ENCODE peak calls at places on chromosomes 1 and 21, in six cellular contexts. K is fibroblast of lung, V is stomach, Y is tibial nerve, X is prostate gland, A is A549. H is an unnamed sample.

GRCh38 chr1:243575070-243575469 is 275.0 kb downstream of the AKT3 start:
- DNase-seq in K (peak; percentile 42), V (no peak), Y (no peak), X (no peak), A (no peak), H (no peak)

GRCh38 chr1:234375672-234376071 is 2.4 kb downstream of the COA6 start:
- DNase-seq in K (no peak), V (no peak), Y (no peak), X (no peak), A (no peak), H (no peak)

GRCh38 chr21:42684109-42684916 is 30.9 kb downstream of the PDE9A start:
- DNase-seq in K (no peak), V (no peak), Y (no peak), X (no peak), A (no peak), H (no peak)

GRCh38 chr1:164137273-164137947 is 421.6 kb upstream of the PBX1 start:
- DNase-seq in K (no peak), V (no peak), Y (no peak), X (no peak), A (no peak), H (no peak)

GRCh38 chr1:154171880-154172279 is 17.0 kb upstream of the NUP210L start:
- DNase-seq in K (no peak), V (no peak), Y (no peak), X (no peak), A (no peak), H (no peak)

GRCh38 chr1:153348511-153349362 is at the start of gene PGLYRP4:
- DNase-seq in K (no peak), V (no peak), Y (no peak), X (no peak), A (no peak), H (no peak)

GRCh38 chr21:25396135-25396711 is 211.1 kb downstream of the MRPL39 start:
- DNase-seq in K (no peak), V (no peak), Y (no peak), X (no peak), A (no peak), H (no peak)

GRCh38 chr21:42578761-42579415 is 65.2 kb downstream of the SLC37A1 start:
- DNase-seq in K (no peak), V (no peak), Y (no peak), X (no peak), A (no peak), H (no peak)

GRCh38 chr1:212814989-212815388 is 23.3 kb downstream of the TATDN3 start:
- DNase-seq in K (peak; percentile 25), V (no peak), Y (no peak), X (peak; percentile 13), A (no peak), H (peak; percentile 47)

GRCh38 chr21:14382486-14382834 is 486 bp downstream of the HSPA13 start:
- DNase-seq in K (peak; percentile 43), V (no peak), Y (no peak), X (no peak), A (no peak), H (peak; percentile 3)

GRCh38 chr1:230827081-230827681 is 41.1 kb downstream of the C1orf198 start:
- DNase-seq in K (peak; percentile 84), V (no peak), Y (peak; percentile 61), X (no peak), A (no peak), H (no peak)

GRCh38 chr1:218346391-218347204 is 1.5 kb downstream of the TGFB2 start:
- DNase-seq in K (peak; percentile 44), V (no peak), Y (no peak), X (no peak), A (no peak), H (peak; percentile 32)

GRCh38 chr1:54986025-54986424 is 5.6 kb downstream of the TMEM61 start:
- DNase-seq in K (no peak), V (no peak), Y (no peak), X (no peak), A (no peak), H (no peak)

GRCh38 chr1:21338568-21339401 is 48.5 kb upstream of the ECE1 start:
- DNase-seq in K (peak; percentile 97), V (peak; percentile 89), Y (peak; percentile 72), X (peak; percentile 87), A (no peak), H (peak; percentile 41)

GRCh38 chr1:35641233-35641866 is at the start of gene PSMB2:
- DNase-seq in K (peak; percentile 95), V (peak; percentile 98), Y (peak; percentile 95), X (peak; percentile 95), A (peak; percentile 79), H (peak; percentile 95)

GRCh38 chr1:30637183-30637969 is 86.0 kb downstream of the MATN1 start:
- DNase-seq in K (no peak), V (no peak), Y (no peak), X (no peak), A (no peak), H (no peak)

GRCh38 chr1:172763088-172763487 is 104.2 kb downstream of the FASLG start:
- DNase-seq in K (no peak), V (no peak), Y (no peak), X (no peak), A (no peak), H (no peak)

GRCh38 chr1:110324667-110325066 is 14.5 kb upstream of the RBM15 start:
- DNase-seq in K (no peak), V (no peak), Y (no peak), X (no peak), A (no peak), H (no peak)

GRCh38 chr1:49106438-49106837 is 329.7 kb upstream of the BEND5 start:
- DNase-seq in K (no peak), V (no peak), Y (no peak), X (no peak), A (no peak), H (no peak)

GRCh38 chr1:210373878-210374599 is 45.3 kb downstream of the HHAT start:
- DNase-seq in K (peak; percentile 85), V (peak; percentile 52), Y (no peak), X (no peak), A (peak; percentile 80), H (peak; percentile 93)

GRCh38 chr1:218813247-218813646 is 360.4 kb upstream of the LYPLAL1 start:
- DNase-seq in K (peak; percentile 67), V (no peak), Y (no peak), X (no peak), A (no peak), H (no peak)

GRCh38 chr1:64019818-64020217 is 183.6 kb upstream of the UBE2U start:
- DNase-seq in K (peak; percentile 76), V (peak; percentile 41), Y (no peak), X (no peak), A (no peak), H (no peak)

GRCh38 chr1:218775476-218776170 is 398.1 kb upstream of the LYPLAL1 start:
- DNase-seq in K (peak; percentile 9), V (no peak), Y (no peak), X (no peak), A (no peak), H (no peak)

GRCh38 chr1:76867342-76868130 is at the start of gene ST6GALNAC5:
- DNase-seq in K (peak; percentile 38), V (no peak), Y (no peak), X (no peak), A (peak; percentile 30), H (no peak)

GRCh38 chr1:5727191-5727590 is 265.0 kb downstream of the NPHP4 start:
- DNase-seq in K (no peak), V (no peak), Y (no peak), X (peak; percentile 31), A (no peak), H (no peak)

GRCh38 chr1:5730272-5731109 is 261.7 kb downstream of the NPHP4 start:
- DNase-seq in K (no peak), V (no peak), Y (no peak), X (no peak), A (no peak), H (no peak)

GRCh38 chr1:5729636-5730145 is 262.5 kb downstream of the NPHP4 start:
- DNase-seq in K (no peak), V (no peak), Y (no peak), X (no peak), A (no peak), H (no peak)

GRCh38 chr1:5727871-5728643 is 264.2 kb downstream of the NPHP4 start:
- DNase-seq in K (no peak), V (no peak), Y (no peak), X (peak; percentile 42), A (no peak), H (no peak)

GRCh38 chr1:5728956-5729355 is 263.3 kb downstream of the NPHP4 start:
- DNase-seq in K (no peak), V (no peak), Y (no peak), X (no peak), A (no peak), H (no peak)
- TF ChIP-seq CTCF in K (no peak), V (no peak), Y (no peak), X (no peak), A (no peak), H (no peak)

GRCh38 chr1:116168277-116169032 is 57.3 kb downstream of the MAB21L3 start:
- DNase-seq in K (peak; percentile 69), V (peak; percentile 88), Y (peak; percentile 59), X (peak; percentile 62), A (peak; percentile 51), H (peak; percentile 77)
- TF ChIP-seq CTCF in K (peak; percentile 85), V (peak; percentile 84), Y (peak; percentile 95), X (peak; percentile 91), A (peak; percentile 86), H (peak; percentile 84)

DNA sequence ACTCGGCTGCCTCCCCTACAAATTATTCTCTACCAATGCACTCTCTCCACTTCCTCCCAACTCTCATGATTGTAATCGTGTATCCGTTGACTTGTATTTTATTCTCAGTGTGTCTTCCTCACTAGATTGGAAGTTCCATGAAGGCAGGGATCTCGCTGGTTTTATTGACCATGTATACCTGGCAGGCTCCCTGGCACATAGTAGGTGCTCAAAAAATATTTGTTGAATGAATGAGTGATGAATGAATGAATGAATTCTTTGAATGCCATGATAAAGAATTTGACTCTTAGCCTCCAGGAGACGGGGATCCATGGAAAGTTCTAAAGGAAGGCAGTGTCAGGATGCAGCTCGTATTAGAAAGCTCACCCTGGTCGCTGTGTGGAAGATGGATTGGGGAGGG is 28.8 kb upstream of the WASF2 start:
- DNase-seq in K (no peak), V (no peak), Y (no peak), X (no peak), A (no peak), H (no peak)
- TF ChIP-seq CTCF in K (no peak), V (no peak), Y (no peak), X (no peak), A (no peak), H (no peak)

DNA sequence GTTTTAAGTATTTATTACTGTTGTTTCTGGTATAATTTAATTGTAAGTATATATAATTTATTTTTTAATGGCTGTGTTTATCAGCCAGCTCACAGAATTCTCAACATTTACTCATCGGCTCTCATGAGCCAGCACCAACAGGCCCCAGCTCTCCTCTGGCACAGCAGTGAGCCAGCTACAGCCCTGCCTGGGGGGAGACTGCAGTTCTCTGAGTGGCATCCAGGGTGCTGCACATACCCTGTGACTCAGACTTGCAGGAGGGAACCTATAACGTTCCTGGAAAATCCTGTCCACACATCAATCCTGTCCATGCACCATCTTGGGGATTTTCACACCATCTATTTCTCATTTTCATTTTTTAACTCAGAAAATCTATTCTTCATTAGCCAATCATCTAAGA is 36.5 kb downstream of the FHAD1 start:
- DNase-seq in K (no peak), V (no peak), Y (no peak), X (peak; percentile 66), A (peak; percentile 69), H (no peak)
- TF ChIP-seq CTCF in K (no peak), V (no peak), Y (no peak), X (peak; percentile 61), A (no peak), H (no peak)

GRCh38 chr21:28793043-28793442 is 199.6 kb downstream of the LTN1 start:
- DNase-seq in K (peak; percentile 86), V (no peak), Y (no peak), X (no peak), A (no peak), H (no peak)
- TF ChIP-seq CTCF in K (peak; percentile 66), V (peak; percentile 11), Y (peak; percentile 15), X (peak; percentile 31), A (no peak), H (no peak)